ENCODE peak calls at places on chromosomes 6 and 20, in five cellular contexts. One of them, this sample, is unnamed.

GRCh38 chr6:148794797-148795196 is 48.0 kb downstream of the UST start:
- DNase-seq in heart right ventricle: no peak
- DNase-seq in mesenchymal stem cell: no peak
- DNase-seq in fibroblast of lung: no peak
- DNase-seq in upper lobe of right lung: no peak
- DNase-seq in this sample: no peak

GRCh38 chr6:4776493-4776966 is 326 bp downstream of the CDYL start:
- DNase-seq in upper lobe of right lung: peak; percentile 80
- DNase-seq in mesenchymal stem cell: no peak
- DNase-seq in heart right ventricle: no peak
- DNase-seq in fibroblast of lung: no peak
- DNase-seq in this sample: no peak

GRCh38 chr6:108684809-108685329 is 124.2 kb downstream of the FOXO3 start:
- DNase-seq in upper lobe of right lung: no peak
- DNase-seq in heart right ventricle: no peak
- DNase-seq in fibroblast of lung: peak; percentile 87
- DNase-seq in mesenchymal stem cell: peak; percentile 88
- DNase-seq in this sample: no peak

GRCh38 chr20:35823937-35824336 is 52.1 kb downstream of the PHF20 start:
- DNase-seq in upper lobe of right lung: no peak
- DNase-seq in mesenchymal stem cell: no peak
- DNase-seq in fibroblast of lung: peak; percentile 41
- DNase-seq in heart right ventricle: no peak
- DNase-seq in this sample: no peak

GRCh38 chr6:44040786-44041185 is 86.5 kb downstream of the MRPL14 start:
- DNase-seq in mesenchymal stem cell: no peak
- DNase-seq in heart right ventricle: no peak
- DNase-seq in fibroblast of lung: no peak
- DNase-seq in upper lobe of right lung: peak; percentile 34
- DNase-seq in this sample: no peak

GRCh38 chr6:138161434-138162103 is at the start of gene ARFGEF3:
- DNase-seq in fibroblast of lung: peak; percentile 38
- DNase-seq in heart right ventricle: peak; percentile 59
- DNase-seq in upper lobe of right lung: peak; percentile 89
- DNase-seq in mesenchymal stem cell: peak; percentile 35
- DNase-seq in this sample: peak; percentile 34

GRCh38 chr20:15682690-15683089 is 890.6 kb downstream of the KIF16B start:
- DNase-seq in upper lobe of right lung: no peak
- DNase-seq in mesenchymal stem cell: no peak
- DNase-seq in heart right ventricle: no peak
- DNase-seq in fibroblast of lung: peak; percentile 11
- DNase-seq in this sample: no peak

GRCh38 chr20:23634044-23634801 is 3.5 kb downstream of the CST3 start:
- DNase-seq in mesenchymal stem cell: no peak
- DNase-seq in heart right ventricle: no peak
- DNase-seq in upper lobe of right lung: no peak
- DNase-seq in fibroblast of lung: no peak
- DNase-seq in this sample: no peak

GRCh38 chr6:31197559-31198305 is 27.2 kb upstream of the POU5F1 start:
- DNase-seq in upper lobe of right lung: peak; percentile 96
- DNase-seq in fibroblast of lung: peak; percentile 78
- DNase-seq in mesenchymal stem cell: peak; percentile 84
- DNase-seq in heart right ventricle: peak; percentile 88
- DNase-seq in this sample: peak; percentile 91

GRCh38 chr20:58816051-58816450 is 34.7 kb downstream of the GNAS-AS1 start:
- DNase-seq in upper lobe of right lung: no peak
- DNase-seq in mesenchymal stem cell: no peak
- DNase-seq in heart right ventricle: no peak
- DNase-seq in fibroblast of lung: no peak
- DNase-seq in this sample: no peak

GRCh38 chr20:34925981-34926380 is 29.6 kb downstream of the GSS start:
- DNase-seq in upper lobe of right lung: no peak
- DNase-seq in fibroblast of lung: no peak
- DNase-seq in mesenchymal stem cell: no peak
- DNase-seq in heart right ventricle: no peak
- DNase-seq in this sample: no peak

GRCh38 chr6:28606424-28607391 is 81.0 kb downstream of the GPX5 start:
- DNase-seq in heart right ventricle: no peak
- DNase-seq in upper lobe of right lung: no peak
- DNase-seq in mesenchymal stem cell: peak; percentile 74
- DNase-seq in fibroblast of lung: peak; percentile 80
- DNase-seq in this sample: no peak

GRCh38 chr6:125927761-125928160 is 28.8 kb upstream of the HINT3 start:
- DNase-seq in fibroblast of lung: no peak
- DNase-seq in upper lobe of right lung: no peak
- DNase-seq in heart right ventricle: no peak
- DNase-seq in mesenchymal stem cell: no peak
- DNase-seq in this sample: no peak

GRCh38 chr20:2378893-2379292 is 1.8 kb upstream of the TGM6 start:
- DNase-seq in fibroblast of lung: no peak
- DNase-seq in heart right ventricle: no peak
- DNase-seq in mesenchymal stem cell: no peak
- DNase-seq in upper lobe of right lung: no peak
- DNase-seq in this sample: no peak

GRCh38 chr6:30685157-30685976 is 1.1 kb downstream of the PPP1R18 start:
- DNase-seq in upper lobe of right lung: no peak
- DNase-seq in heart right ventricle: peak; percentile 40
- DNase-seq in mesenchymal stem cell: peak; percentile 63
- DNase-seq in fibroblast of lung: no peak
- DNase-seq in this sample: no peak

GRCh38 chr6:87827291-87827690 is 125.3 kb upstream of the AKIRIN2 start:
- DNase-seq in fibroblast of lung: no peak
- DNase-seq in upper lobe of right lung: no peak
- DNase-seq in heart right ventricle: no peak
- DNase-seq in mesenchymal stem cell: no peak
- DNase-seq in this sample: no peak

GRCh38 chr6:87824813-87825475 is 122.9 kb upstream of the AKIRIN2 start:
- DNase-seq in heart right ventricle: no peak
- DNase-seq in upper lobe of right lung: no peak
- DNase-seq in mesenchymal stem cell: no peak
- DNase-seq in fibroblast of lung: no peak
- DNase-seq in this sample: no peak

GRCh38 chr6:87825865-87826264 is 123.8 kb upstream of the AKIRIN2 start:
- DNase-seq in mesenchymal stem cell: peak; percentile 18
- DNase-seq in fibroblast of lung: no peak
- DNase-seq in heart right ventricle: no peak
- DNase-seq in upper lobe of right lung: no peak
- DNase-seq in this sample: no peak

GRCh38 chr6:87828044-87828443 is 126.0 kb upstream of the AKIRIN2 start:
- DNase-seq in heart right ventricle: no peak
- DNase-seq in fibroblast of lung: no peak
- DNase-seq in mesenchymal stem cell: no peak
- DNase-seq in upper lobe of right lung: no peak
- DNase-seq in this sample: no peak

GRCh38 chr6:87826376-87826775 is 124.3 kb upstream of the AKIRIN2 start:
- DNase-seq in upper lobe of right lung: no peak
- DNase-seq in fibroblast of lung: no peak
- DNase-seq in mesenchymal stem cell: peak; percentile 33
- DNase-seq in heart right ventricle: no peak
- DNase-seq in this sample: no peak
- H3K27ac ChIP-seq in upper lobe of right lung: no peak overlapping the region
- H3K27ac ChIP-seq in fibroblast of lung: no peak overlapping the region
- H3K27ac ChIP-seq in mesenchymal stem cell: no peak overlapping the region
- H3K27ac ChIP-seq in heart right ventricle: no peak overlapping the region
- H3K27ac ChIP-seq in this sample: no peak overlapping the region

GRCh38 chr20:51586005-51586440 is 43.5 kb upstream of the NFATC2 start:
- DNase-seq in heart right ventricle: no peak
- DNase-seq in fibroblast of lung: peak; percentile 91
- DNase-seq in upper lobe of right lung: no peak
- DNase-seq in mesenchymal stem cell: peak; percentile 89
- DNase-seq in this sample: no peak
- H3K27ac ChIP-seq in heart right ventricle: no peak overlapping the region
- H3K27ac ChIP-seq in fibroblast of lung: no peak overlapping the region
- H3K27ac ChIP-seq in upper lobe of right lung: no peak overlapping the region
- H3K27ac ChIP-seq in mesenchymal stem cell: no peak overlapping the region
- H3K27ac ChIP-seq in this sample: no peak overlapping the region

DNA sequence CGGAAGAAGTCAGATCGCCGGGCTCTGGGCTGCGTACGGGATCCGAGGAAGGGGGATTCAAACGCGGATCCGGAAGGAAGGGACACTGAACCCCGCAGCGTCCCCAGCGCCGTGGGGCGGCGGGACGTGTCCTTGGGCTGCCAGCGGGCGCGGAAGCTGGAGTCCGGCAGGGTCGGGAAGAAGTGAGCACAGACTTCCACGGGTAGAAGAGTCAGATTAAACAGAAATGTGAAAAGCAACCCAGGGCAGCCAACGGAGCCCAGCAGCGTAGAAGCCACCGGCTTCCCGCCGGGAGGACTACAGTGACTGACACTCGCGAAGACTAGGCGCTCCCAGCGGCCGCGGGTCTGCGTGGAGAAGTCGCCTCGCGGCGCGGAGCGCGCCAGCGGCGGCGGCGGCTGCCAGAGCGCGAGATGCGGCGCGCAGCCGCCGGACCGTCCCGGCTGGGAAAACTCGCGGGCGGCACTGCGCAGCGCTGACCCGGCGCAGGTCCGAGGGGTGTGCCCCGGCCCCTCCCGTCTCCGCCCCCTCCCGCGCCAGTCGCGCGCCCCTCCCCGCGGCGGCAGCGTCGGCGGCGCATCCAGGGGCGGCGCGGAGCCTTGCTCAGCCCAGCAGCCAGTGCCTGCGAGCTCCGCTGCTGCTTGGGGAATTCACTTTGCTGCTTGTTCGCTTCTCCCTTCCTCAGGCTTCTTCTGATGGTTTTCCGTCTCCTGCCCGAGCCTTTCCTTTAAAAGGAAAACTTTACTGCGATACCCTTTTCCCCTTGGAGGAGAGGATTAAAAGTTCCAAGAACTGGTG is at the start of gene SAMD5:
- DNase-seq in heart right ventricle: peak; percentile 71
- DNase-seq in mesenchymal stem cell: peak; percentile 72
- DNase-seq in upper lobe of right lung: peak; percentile 79
- DNase-seq in fibroblast of lung: peak; percentile 75
- DNase-seq in this sample: peak; percentile 33
- H3K27ac ChIP-seq in heart right ventricle: peak within 1 kb of the TSS; percentile 52
- H3K27ac ChIP-seq in mesenchymal stem cell: no peak within 1 kb of the TSS
- H3K27ac ChIP-seq in upper lobe of right lung: peak within 1 kb of the TSS; percentile 79
- H3K27ac ChIP-seq in fibroblast of lung: peak within 1 kb of the TSS; percentile 23
- H3K27ac ChIP-seq in this sample: peak within 1 kb of the TSS; percentile 36

GRCh38 chr6:74280130-74280692 is 584.2 kb downstream of the CD109 start:
- DNase-seq in heart right ventricle: no peak
- DNase-seq in mesenchymal stem cell: no peak
- DNase-seq in fibroblast of lung: no peak
- DNase-seq in upper lobe of right lung: no peak
- DNase-seq in this sample: no peak
- H3K27ac ChIP-seq in heart right ventricle: no peak overlapping the region
- H3K27ac ChIP-seq in mesenchymal stem cell: no peak overlapping the region
- H3K27ac ChIP-seq in fibroblast of lung: no peak overlapping the region
- H3K27ac ChIP-seq in upper lobe of right lung: no peak overlapping the region
- H3K27ac ChIP-seq in this sample: no peak overlapping the region

GRCh38 chr6:134446901-134447300 is 129.0 kb upstream of the SGK1 start:
- DNase-seq in upper lobe of right lung: no peak
- DNase-seq in heart right ventricle: no peak
- DNase-seq in mesenchymal stem cell: no peak
- DNase-seq in fibroblast of lung: peak; percentile 29
- DNase-seq in this sample: no peak
- H3K27ac ChIP-seq in upper lobe of right lung: no peak overlapping the region
- H3K27ac ChIP-seq in heart right ventricle: no peak overlapping the region
- H3K27ac ChIP-seq in mesenchymal stem cell: peak overlapping the region; percentile 31
- H3K27ac ChIP-seq in fibroblast of lung: peak overlapping the region; percentile 88
- H3K27ac ChIP-seq in this sample: no peak overlapping the region

DNA sequence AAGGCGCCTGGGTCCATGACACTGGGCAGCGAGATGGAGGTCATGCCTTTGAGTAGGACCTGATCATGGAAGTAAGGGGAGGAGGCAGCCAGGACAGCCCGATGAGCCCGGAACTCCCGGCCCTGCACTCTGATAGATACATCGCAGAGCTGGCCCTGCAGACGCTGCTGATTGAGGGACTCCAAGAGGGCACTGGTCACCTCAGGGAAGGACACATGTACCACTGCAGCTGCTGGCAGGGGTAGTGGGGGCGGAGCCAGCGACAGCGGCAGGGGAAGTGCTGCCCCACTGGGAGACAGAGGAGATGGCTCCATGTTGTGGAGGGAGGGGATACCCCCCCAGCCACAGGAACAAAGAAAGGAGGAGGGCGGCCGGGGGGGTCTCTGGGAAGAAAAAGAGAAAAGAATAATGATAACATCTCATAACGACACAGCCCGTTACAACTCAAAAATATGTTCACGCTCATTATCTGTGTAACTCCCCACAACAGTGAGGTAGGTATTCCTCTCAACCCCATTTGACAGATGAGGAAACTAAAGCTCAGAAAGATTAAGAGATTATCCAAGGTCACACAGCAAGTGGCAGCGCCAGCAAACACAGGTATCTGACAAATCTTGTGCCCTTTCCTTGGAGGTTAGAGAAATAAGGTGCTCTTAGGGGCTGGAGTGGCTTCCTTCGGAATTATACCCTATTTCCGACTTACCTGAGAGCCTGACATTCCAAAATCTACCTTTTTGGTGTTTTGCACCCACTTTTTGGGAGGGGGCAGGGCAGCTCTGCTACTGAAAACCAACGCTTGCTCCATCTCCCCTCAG is 734 bp downstream of the ZBTB22 start:
- DNase-seq in upper lobe of right lung: no peak
- DNase-seq in mesenchymal stem cell: no peak
- DNase-seq in heart right ventricle: peak; percentile 57
- DNase-seq in fibroblast of lung: no peak
- DNase-seq in this sample: peak; percentile 55
- H3K27ac ChIP-seq in upper lobe of right lung: peak overlapping the region; percentile 42
- H3K27ac ChIP-seq in mesenchymal stem cell: no peak overlapping the region
- H3K27ac ChIP-seq in heart right ventricle: peak overlapping the region; percentile 90
- H3K27ac ChIP-seq in fibroblast of lung: no peak overlapping the region
- H3K27ac ChIP-seq in this sample: peak overlapping the region; percentile 92

DNA sequence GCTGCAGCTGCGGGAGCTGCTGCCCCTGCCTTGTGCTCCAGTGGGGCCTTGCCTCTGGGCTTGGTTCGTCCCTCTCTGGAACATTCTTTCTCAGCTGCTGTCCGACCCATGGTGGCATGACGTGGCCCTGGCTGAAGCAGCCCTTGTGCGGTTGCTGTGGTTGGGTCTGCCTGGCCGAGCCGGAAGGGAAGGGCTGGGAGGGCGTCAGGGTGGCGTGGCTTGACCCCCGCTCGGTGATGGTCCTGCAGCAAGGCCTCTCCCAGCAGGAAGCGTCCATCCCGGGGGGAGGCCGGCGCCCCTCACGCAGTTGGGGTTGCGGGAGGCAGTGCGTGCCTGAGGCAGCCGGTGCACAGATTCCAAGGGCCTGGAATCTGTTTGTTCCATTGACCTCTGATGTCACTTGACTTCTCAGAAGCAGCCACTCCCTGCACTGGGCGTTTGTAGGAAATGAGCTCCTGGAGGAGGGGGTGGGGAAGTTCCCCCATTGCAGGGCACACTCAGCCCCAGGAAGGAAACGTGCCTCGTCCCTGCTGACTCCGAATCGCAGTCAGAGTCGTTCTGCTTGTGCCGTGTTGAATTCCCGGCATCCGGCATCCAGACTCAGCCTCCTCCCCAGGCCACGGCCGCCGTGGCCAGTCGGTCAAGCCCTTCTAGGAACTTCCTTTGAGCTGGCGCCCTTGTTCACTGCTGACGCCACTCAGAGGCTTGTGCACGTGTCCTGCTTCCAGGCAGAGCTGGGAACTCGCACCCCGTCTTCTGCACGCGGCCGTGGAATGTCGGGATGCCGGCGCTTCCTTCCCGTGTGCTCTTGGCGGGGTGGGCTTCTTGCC is 9.7 kb upstream of the TNFRSF6B start:
- DNase-seq in heart right ventricle: peak; percentile 77
- DNase-seq in upper lobe of right lung: peak; percentile 81
- DNase-seq in fibroblast of lung: peak; percentile 83
- DNase-seq in mesenchymal stem cell: peak; percentile 96
- DNase-seq in this sample: peak; percentile 78
- H3K27ac ChIP-seq in heart right ventricle: peak overlapping the region; percentile 90
- H3K27ac ChIP-seq in upper lobe of right lung: peak overlapping the region; percentile 91
- H3K27ac ChIP-seq in fibroblast of lung: peak overlapping the region; percentile 98
- H3K27ac ChIP-seq in mesenchymal stem cell: peak overlapping the region; percentile 88
- H3K27ac ChIP-seq in this sample: peak overlapping the region; percentile 96

This sample was measured in left ventricle myocardium inferior.